ENCODE peak calls at places on chromosomes 16 and 17, in ten cellular contexts. O, Y, C, F, T, H, E, B, L and X are unnamed samples.

GRCh38 chr17:51091635-51092034 is 29.0 kb downstream of the SPAG9 start:
- DNase-seq in O (no peak), Y (no peak), C (no peak), F (no peak), T (peak), H (no peak), E (no peak), B (no peak), L (no peak), X (no peak)

GRCh38 chr17:7552621-7553051 is 3.8 kb downstream of the TNFSF12 start:
- DNase-seq in O (no peak), Y (no peak), C (no peak), F (no peak), T (no peak), H (peak), E (peak), B (no peak), L (peak), X (no peak)

GRCh38 chr16:57175896-57176295 is 9.9 kb downstream of the PSME3IP1 start:
- DNase-seq in O (no peak), Y (peak), C (no peak), F (no peak), T (no peak), H (no peak), E (no peak), B (no peak), L (no peak), X (peak)

GRCh38 chr17:9331512-9332163 is 244.0 kb downstream of the STX8 start:
- DNase-seq in O (no peak), Y (no peak), C (no peak), F (no peak), T (no peak), H (no peak), E (no peak), B (no peak), L (no peak), X (no peak)

GRCh38 chr16:68360547-68360946 is 49.7 kb downstream of the PRMT7 start:
- DNase-seq in O (no peak), Y (no peak), C (no peak), F (no peak), T (no peak), H (no peak), E (peak), B (no peak), L (no peak), X (no peak)

GRCh38 chr17:44970136-44970737 is 2.1 kb upstream of the C1QL1 start:
- DNase-seq in O (no peak), Y (peak), C (peak), F (no peak), T (no peak), H (no peak), E (no peak), B (peak), L (no peak), X (peak)

GRCh38 chr17:82839617-82840292 is at the start of gene ZNF750:
- DNase-seq in O (no peak), Y (no peak), C (no peak), F (no peak), T (no peak), H (no peak), E (no peak), B (no peak), L (no peak), X (no peak)

GRCh38 chr17:78583091-78583490 is 5.9 kb upstream of the DNAH17 start:
- DNase-seq in O (no peak), Y (peak), C (no peak), F (no peak), T (no peak), H (no peak), E (peak), B (peak), L (no peak), X (no peak)

GRCh38 chr17:163514-164103 is 17.8 kb downstream of the DOC2B start:
- DNase-seq in O (no peak), Y (peak), C (no peak), F (no peak), T (no peak), H (no peak), E (no peak), B (no peak), L (no peak), X (peak)

GRCh38 chr16:27326738-27327585 is 13.2 kb downstream of the IL4R start:
- DNase-seq in O (peak), Y (peak), C (peak), F (peak), T (no peak), H (peak), E (peak), B (peak), L (peak), X (peak)

GRCh38 chr16:81823111-81823510 is 44.0 kb downstream of the PLCG2 start:
- DNase-seq in O (no peak), Y (no peak), C (peak), F (no peak), T (no peak), H (no peak), E (no peak), B (no peak), L (peak), X (no peak)

GRCh38 chr17:49216953-49217650 is 6.6 kb downstream of the ABI3 start:
- DNase-seq in O (no peak), Y (no peak), C (peak), F (peak), T (no peak), H (no peak), E (no peak), B (no peak), L (peak), X (no peak)

GRCh38 chr17:30344283-30345088 is 10.6 kb upstream of the TMIGD1 start:
- DNase-seq in O (no peak), Y (peak), C (peak), F (peak), T (no peak), H (no peak), E (peak), B (peak), L (no peak), X (peak)

GRCh38 chr17:61897548-61898180 is 30.1 kb downstream of the INTS2 start:
- DNase-seq in O (peak), Y (no peak), C (no peak), F (no peak), T (no peak), H (no peak), E (no peak), B (no peak), L (no peak), X (no peak)